ENCODE peak calls at places on chromosome X, in six cellular contexts. G is amniotic epithelial cell; C is stimulated activated CD4-positive, alpha-beta T cell treated with anti-CD3 and anti-CD28 coated beads, TNF-alpha, amount 100 ng/mL, for 48 hours; H is endothelial cell; K is ACHN; J is non-pigmented ciliary epithelial cell. U is an unnamed sample.

GRCh38 chrX:2334237-2334636 is 166.5 kb downstream of the DHRSX start:
- DNase-seq in K (peak; percentile 2), G (peak; percentile 61), H (no peak), C (no peak), J (no peak), U (no peak)

GRCh38 chrX:121853762-121854613 is 806.6 kb downstream of the GLUD2 start:
- DNase-seq in G (no peak), J (no peak), H (no peak), K (no peak), C (no peak), U (no peak)

GRCh38 chrX:2469196-2469685 is 31.5 kb downstream of the DHRSX start:
- DNase-seq in C (no peak), K (no peak), H (no peak), J (no peak), G (no peak), U (no peak)

GRCh38 chrX:138519296-138519695 is 192.2 kb downstream of the FGF13 start:
- DNase-seq in H (peak; percentile 2), G (no peak), C (no peak), K (no peak), J (peak; percentile 1), U (no peak)

GRCh38 chrX:2463973-2464676 is 36.7 kb downstream of the DHRSX start:
- DNase-seq in C (no peak), J (no peak), G (peak; percentile 14), H (no peak), K (no peak), U (no peak)

GRCh38 chrX:47530054-47530453 is 31.0 kb upstream of the ARAF start:
- DNase-seq in J (no peak), K (no peak), H (no peak), C (no peak), G (no peak), U (no peak)

GRCh38 chrX:34716322-34716721 is 59.2 kb upstream of the TMEM47 start:
- DNase-seq in C (no peak), G (peak; percentile 14), J (no peak), K (no peak), H (no peak), U (no peak)

GRCh38 chrX:48897157-48897620 is 379 bp downstream of the TIMM17B start:
- DNase-seq in G (peak; percentile 59), K (peak; percentile 64), H (peak; percentile 70), J (no peak), C (no peak), U (peak; percentile 66)

U was measured in heart right ventricle.